ENCODE peak calls at places on chromosome 18, in nine cellular contexts. Q is WERI-Rb-1, B is tibial nerve, Y is colonic mucosa, G is cardiac muscle cell, I is BE2C, N is heart right ventricle, D is SK-N-SH, M is choroid plexus epithelial cell. L is an unnamed sample.

GRCh38 chr18:59249186-59249774 is 24.0 kb downstream of the RAX start:
- DNase-seq in B (peak; percentile 41), G (peak; percentile 93), N (no peak), M (peak; percentile 93), D (peak; percentile 76), Q (peak; percentile 83), Y (peak; percentile 28), I (peak; percentile 42), L (peak; percentile 60)

GRCh38 chr18:32271649-32272324 is 81.9 kb downstream of the MEP1B start:
- DNase-seq in G (peak; percentile 77), N (no peak), I (peak; percentile 14), B (no peak), D (peak; percentile 62), Q (peak; percentile 14), M (peak; percentile 80), Y (no peak), L (peak; percentile 23)

GRCh38 chr18:38805256-38805655 is 1239.7 kb upstream of the CELF4 start:
- DNase-seq in M (no peak), G (no peak), B (no peak), I (no peak), D (no peak), Y (no peak), Q (no peak), N (no peak), L (no peak)

GRCh38 chr18:10681581-10682367 is 155.9 kb downstream of the NAPG start:
- DNase-seq in Y (no peak), G (no peak), Q (no peak), D (no peak), B (no peak), N (no peak), I (no peak), M (peak; percentile 54), L (no peak)

GRCh38 chr18:21433436-21433835 is 167.1 kb downstream of the ESCO1 start:
- DNase-seq in Q (no peak), N (no peak), Y (no peak), I (no peak), B (no peak), M (no peak), G (no peak), D (no peak), L (no peak)

GRCh38 chr18:27546991-27547390 is 361.9 kb upstream of the CHST9 start:
- DNase-seq in Q (no peak), D (no peak), I (no peak), B (no peak), M (no peak), N (no peak), G (no peak), Y (no peak), L (no peak)

GRCh38 chr18:33128581-33128980 is 311.9 kb downstream of the CCDC178 start:
- DNase-seq in Y (no peak), Q (no peak), M (peak; percentile 5), B (no peak), G (no peak), D (no peak), N (no peak), I (no peak), L (no peak)

GRCh38 chr18:3921826-3922225 is 471.9 kb downstream of the TGIF1 start:
- DNase-seq in B (no peak), Y (no peak), G (no peak), I (no peak), N (no peak), Q (no peak), M (no peak), D (no peak), L (no peak)

GRCh38 chr18:79922971-79923411 is 28.5 kb downstream of the SLC66A2 start:
- DNase-seq in B (no peak), D (no peak), N (no peak), Q (peak; percentile 10), I (no peak), G (no peak), M (no peak), Y (peak; percentile 9), L (no peak)

GRCh38 chr18:69992776-69993175 is 45.1 kb upstream of the CD226 start:
- DNase-seq in M (peak; percentile 36), Y (no peak), G (no peak), I (no peak), B (no peak), N (no peak), Q (no peak), D (no peak), L (no peak)

GRCh38 chr18:52242711-52243110 is 97.3 kb upstream of the DCC start:
- DNase-seq in N (no peak), D (no peak), Y (no peak), Q (no peak), M (peak; percentile 5), I (no peak), G (peak; percentile 34), B (no peak), L (no peak)

GRCh38 chr18:62425465-62426190 is 97.2 kb upstream of the ZCCHC2 start:
- DNase-seq in M (peak; percentile 98), B (peak; percentile 97), D (peak; percentile 66), G (peak; percentile 98), Y (peak; percentile 91), I (peak; percentile 40), N (no peak), Q (peak; percentile 86), L (peak; percentile 94)

GRCh38 chr18:62418258-62418657 is 93.1 kb downstream of the TNFRSF11A start:
- DNase-seq in Y (no peak), I (no peak), B (no peak), M (no peak), N (no peak), Q (no peak), D (no peak), G (no peak), L (no peak)

GRCh38 chr18:62426191-62426488 is 96.7 kb upstream of the ZCCHC2 start:
- DNase-seq in B (no peak), G (no peak), M (no peak), N (no peak), Q (no peak), I (no peak), Y (no peak), D (no peak), L (no peak)

GRCh38 chr18:62420151-62420512 is 95.0 kb downstream of the TNFRSF11A start:
- DNase-seq in I (no peak), Y (peak; percentile 74), Q (no peak), N (no peak), M (peak; percentile 10), G (peak; percentile 48), B (no peak), D (no peak), L (no peak)

DNA sequence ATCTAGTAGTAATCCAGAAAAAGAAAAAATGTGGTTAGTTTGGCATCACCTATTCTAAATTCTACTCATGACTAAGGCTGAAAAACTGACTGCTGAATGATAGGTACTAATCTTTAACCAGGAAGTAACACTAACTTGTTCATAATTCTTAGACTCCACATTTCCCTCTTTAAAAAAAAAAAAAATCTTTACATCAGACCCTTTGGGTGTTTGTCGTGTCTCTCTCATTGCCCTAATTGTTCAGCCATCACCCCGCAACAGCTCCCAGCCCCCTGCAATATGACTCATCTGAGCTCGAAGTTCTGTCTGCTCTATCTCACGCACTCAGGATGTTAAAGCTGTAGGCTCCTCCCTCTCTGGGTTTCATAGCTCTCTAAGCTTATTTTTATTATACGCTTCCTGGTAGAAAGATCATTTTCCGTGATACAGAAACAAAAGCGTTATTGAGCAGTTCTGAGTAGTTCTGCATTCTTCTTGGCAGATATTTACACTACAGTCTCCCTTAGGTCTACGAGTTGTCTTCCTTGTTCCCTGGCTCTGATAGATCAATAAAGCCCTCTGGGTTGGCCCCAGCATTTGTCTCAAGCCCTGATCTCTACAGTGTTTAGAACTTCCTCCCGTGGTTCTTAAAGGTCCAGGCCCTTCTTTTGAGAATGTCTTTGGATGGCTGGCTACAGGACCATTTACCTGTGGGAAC is 95.6 kb downstream of the TNFRSF11A start:
- DNase-seq in D (no peak), M (peak; percentile 47), Y (peak; percentile 76), B (no peak), I (no peak), Q (no peak), G (peak; percentile 73), N (no peak), L (no peak)
- H3K4me3 ChIP-seq in D (peak overlapping the region; percentile 48), M (no peak overlapping the region), Y (no peak overlapping the region), B (peak overlapping the region; percentile 15), I (no peak overlapping the region), Q (no peak overlapping the region), G (no peak overlapping the region), N (no peak overlapping the region), L (no peak overlapping the region)

DNA sequence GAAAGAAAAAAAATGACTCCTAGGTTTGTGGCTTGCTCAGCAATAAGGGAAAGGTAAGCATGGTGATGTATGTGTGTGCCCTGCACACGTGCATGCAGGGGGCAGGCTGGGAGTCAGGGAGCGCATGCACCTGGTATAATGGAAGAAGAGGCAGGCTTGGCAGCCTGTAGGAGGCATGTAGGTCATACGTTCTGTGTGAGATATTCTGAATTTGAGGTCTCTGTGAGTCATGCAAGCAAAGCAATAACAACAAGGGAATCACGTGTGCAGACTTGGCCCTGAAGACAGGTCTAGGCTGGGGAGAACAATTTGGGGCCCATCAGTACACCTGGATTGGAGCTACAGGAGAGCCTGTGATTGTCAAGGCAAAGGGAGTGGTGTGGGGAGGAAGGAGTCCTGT is 94.5 kb upstream of the TTC39C start:
- DNase-seq in G (no peak), I (no peak), B (no peak), D (no peak), N (no peak), Y (no peak), M (peak; percentile 31), Q (no peak), L (no peak)
- TF ChIP-seq CTCF in G (no peak), I (no peak), B (no peak), D (no peak), N (no peak), Y (no peak), M (no peak), Q (no peak), L (no peak)

GRCh38 chr18:55236150-55236931 is 277.1 kb upstream of the CCDC68 start:
- DNase-seq in I (no peak), M (peak; percentile 95), B (peak; percentile 46), G (peak; percentile 82), D (no peak), N (peak; percentile 14), Q (no peak), Y (no peak), L (peak; percentile 44)

GRCh38 chr18:55235094-55235461 is 275.8 kb upstream of the CCDC68 start:
- DNase-seq in N (no peak), D (no peak), Q (no peak), M (no peak), G (no peak), Y (no peak), I (no peak), B (no peak), L (no peak)

GRCh38 chr18:55232506-55232905 is 273.2 kb upstream of the CCDC68 start:
- DNase-seq in Q (no peak), I (no peak), G (no peak), B (no peak), D (no peak), Y (no peak), M (no peak), N (no peak), L (no peak)

GRCh38 chr18:55234366-55235093 is 275.3 kb upstream of the CCDC68 start:
- DNase-seq in D (peak; percentile 52), G (peak; percentile 88), Y (peak; percentile 84), N (peak; percentile 60), M (peak; percentile 90), I (peak; percentile 61), B (peak; percentile 93), Q (peak; percentile 87), L (peak; percentile 71)

GRCh38 chr18:55233850-55234249 is 274.6 kb upstream of the CCDC68 start:
- DNase-seq in Q (no peak), M (peak; percentile 75), D (no peak), I (no peak), B (no peak), N (no peak), G (peak; percentile 75), Y (no peak), L (no peak)
- H3K4me3 ChIP-seq in Q (no peak overlapping the region), M (no peak overlapping the region), D (no peak overlapping the region), I (no peak overlapping the region), B (no peak overlapping the region), N (no peak overlapping the region), G (no peak overlapping the region), Y (no peak overlapping the region), L (no peak overlapping the region)

GRCh38 chr18:26090130-26091046 is at the start of gene SS18:
- DNase-seq in N (peak; percentile 95), M (peak; percentile 96), B (peak; percentile 84), D (peak; percentile 94), G (peak; percentile 97), Y (peak; percentile 95), Q (peak; percentile 95), I (peak; percentile 88), L (peak; percentile 85)
- TF ChIP-seq CTCF in N (peak; percentile 10), M (no peak), B (no peak), D (no peak), G (no peak), Y (no peak), Q (no peak), I (no peak), L (no peak)